ENCODE peak calls at places on chromosome 15, in nine cellular contexts. Y is fibroblast of lung; G is ovary; K is MCF 10A; L is cardiac fibroblast; A is AG10803; B is CD4-positive, alpha-beta T cell; T is fibroblast of mammary gland; Q is ascending aorta. J is an unnamed sample.

GRCh38 chr15:88904808-88905327 is 8.3 kb downstream of the MFGE8 start:
- DNase-seq in T (peak; percentile 80), Y (peak; percentile 50), A (peak; percentile 76), L (peak; percentile 82), Q (peak; percentile 93), B (peak; percentile 97), K (peak; percentile 80), G (peak; percentile 79), J (peak; percentile 83)

GRCh38 chr15:40564591-40565332 is at the start of gene CCDC32:
- DNase-seq in A (peak; percentile 97), Q (peak; percentile 99), K (peak; percentile 99), B (peak; percentile 90), L (peak; percentile 98), G (peak; percentile 94), T (peak; percentile 98), Y (peak; percentile 99), J (peak; percentile 91)

GRCh38 chr15:47471020-47471419 is 246.3 kb upstream of the SEMA6D start:
- DNase-seq in B (no peak), A (no peak), Y (no peak), T (peak; percentile 21), K (no peak), L (peak; percentile 17), G (no peak), Q (no peak), J (no peak)

GRCh38 chr15:52503788-52504496 is 24.7 kb downstream of the MYO5A start:
- DNase-seq in G (no peak), Q (no peak), K (peak; percentile 41), T (peak; percentile 86), B (no peak), A (no peak), Y (peak; percentile 84), L (peak; percentile 24), J (no peak)

GRCh38 chr15:64156652-64157331 is 5.3 kb downstream of the SNX22 start:
- DNase-seq in B (no peak), A (no peak), Y (no peak), L (no peak), T (no peak), K (no peak), G (no peak), Q (no peak), J (no peak)

GRCh38 chr15:37520882-37521281 is 413.6 kb upstream of the TMCO5A start:
- DNase-seq in A (no peak), K (no peak), Y (no peak), T (no peak), Q (no peak), G (no peak), L (no peak), B (no peak), J (no peak)

GRCh38 chr15:100264994-100265640 is 76.7 kb downstream of the ADAMTS17 start:
- DNase-seq in G (no peak), L (no peak), A (no peak), Q (no peak), T (no peak), Y (no peak), B (no peak), K (no peak), J (no peak)

GRCh38 chr15:41981373-41982132 is 9.2 kb upstream of the EHD4 start:
- DNase-seq in G (no peak), K (no peak), L (no peak), B (no peak), A (no peak), Y (no peak), T (no peak), Q (peak; percentile 57), J (no peak)

GRCh38 chr15:63583027-63583426 is 14.2 kb upstream of the FBXL22 start:
- DNase-seq in T (peak; percentile 88), L (peak; percentile 30), B (no peak), Y (peak; percentile 93), G (no peak), K (no peak), A (peak; percentile 85), Q (no peak), J (no peak)

GRCh38 chr15:36079021-36079420 is 500.4 kb upstream of the CDIN1 start:
- DNase-seq in B (no peak), T (no peak), A (no peak), K (no peak), G (no peak), Y (no peak), L (no peak), Q (no peak), J (no peak)

GRCh38 chr15:68558318-68559305 is 20.2 kb upstream of the CORO2B start:
- DNase-seq in Y (peak; percentile 16), B (no peak), L (no peak), A (no peak), K (peak; percentile 37), G (no peak), T (no peak), Q (peak; percentile 53), J (no peak)

GRCh38 chr15:40367038-40367672 is 9.1 kb downstream of the DISP2 start:
- DNase-seq in T (no peak), G (no peak), Y (no peak), L (no peak), Q (no peak), B (no peak), A (no peak), K (no peak), J (no peak)

GRCh38 chr15:96735621-96736020 is 405.1 kb downstream of the NR2F2 start:
- DNase-seq in Y (no peak), B (no peak), G (no peak), Q (no peak), T (no peak), A (no peak), L (no peak), K (no peak), J (no peak)

GRCh38 chr15:101490922-101491738 is 1.6 kb upstream of the PCSK6 start:
- DNase-seq in L (no peak), Y (no peak), Q (peak; percentile 45), T (no peak), G (no peak), B (no peak), K (peak; percentile 54), A (no peak), J (no peak)

GRCh38 chr15:36235173-36235572 is 344.3 kb upstream of the CDIN1 start:
- DNase-seq in K (no peak), L (no peak), A (no peak), Q (no peak), G (no peak), Y (no peak), B (no peak), T (no peak), J (no peak)

GRCh38 chr15:63560741-63561448 is 36.3 kb upstream of the FBXL22 start:
- DNase-seq in Y (no peak), G (no peak), A (no peak), Q (no peak), B (no peak), K (no peak), L (no peak), T (peak; percentile 31), J (no peak)

GRCh38 chr15:80418892-80419537 is 14.8 kb downstream of the ARNT2 start:
- DNase-seq in K (peak; percentile 64), G (no peak), Q (no peak), L (peak; percentile 73), T (peak; percentile 69), Y (peak; percentile 53), B (no peak), A (peak; percentile 68), J (peak; percentile 33)
- TF ChIP-seq CTCF in K (peak; percentile 54), G (no peak), Q (peak; percentile 43), L (peak; percentile 80), T (peak; percentile 86), Y (peak; percentile 82), B (no peak), A (peak; percentile 92), J (peak; percentile 57)

DNA sequence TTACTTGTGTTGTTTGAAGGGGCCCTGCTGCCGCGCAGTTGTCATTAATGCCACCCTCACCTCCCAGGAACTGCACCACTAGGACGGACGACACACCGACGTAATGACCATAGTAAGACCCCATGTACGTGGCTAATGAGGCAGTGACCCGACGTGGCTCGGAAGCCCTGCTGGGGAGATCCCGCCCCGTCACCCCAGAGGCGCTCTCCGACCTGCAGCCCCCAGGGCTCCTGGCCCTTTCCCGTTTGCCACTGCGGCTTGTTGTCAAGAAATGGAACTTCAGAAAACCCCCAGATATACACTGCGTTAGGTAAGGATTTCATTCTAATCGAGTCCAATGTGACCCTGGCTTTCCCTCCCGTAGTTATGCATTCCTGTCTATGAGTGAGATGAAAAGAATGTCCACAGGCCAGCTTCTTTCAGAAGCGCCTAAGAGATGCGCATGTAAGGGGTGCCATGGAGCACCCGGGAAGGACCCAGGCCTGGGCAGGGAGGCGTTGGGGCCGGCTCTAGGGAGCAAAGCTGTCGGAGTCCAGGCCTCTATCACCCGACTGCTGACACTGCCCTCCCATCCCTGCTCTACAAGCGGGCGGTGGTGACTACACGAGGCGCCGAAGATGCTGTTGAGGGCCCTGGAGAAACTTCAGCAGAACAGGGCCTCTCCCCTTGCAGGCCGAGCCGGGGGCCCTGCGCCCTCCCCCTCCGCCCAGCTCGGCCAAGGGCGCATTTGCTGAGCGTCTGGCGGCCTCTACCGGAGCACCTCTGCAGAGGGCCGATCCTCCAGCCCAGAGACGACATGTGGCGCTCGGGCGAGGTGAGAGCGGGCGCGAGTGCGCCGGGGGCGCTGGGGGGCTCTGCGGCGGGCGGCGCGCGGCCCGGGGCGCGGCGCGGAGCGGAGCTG is at the start of gene GABRA5:
- DNase-seq in Y (peak; percentile 72), B (no peak), L (no peak), Q (no peak), K (no peak), T (no peak), G (no peak), A (peak; percentile 62), J (peak; percentile 68)
- TF ChIP-seq CTCF in Y (peak; percentile 7), B (no peak), L (no peak), Q (no peak), K (no peak), T (no peak), G (no peak), A (peak; percentile 28), J (no peak)

GRCh38 chr15:49521802-49522201 is 98.8 kb downstream of the FGF7 start:
- DNase-seq in A (no peak), L (peak; percentile 17), B (no peak), K (peak; percentile 5), Y (peak; percentile 6), G (no peak), Q (no peak), T (peak; percentile 28), J (no peak)
- TF ChIP-seq CTCF in A (peak; percentile 7), L (peak; percentile 53), B (no peak), K (no peak), Y (peak; percentile 15), G (no peak), Q (no peak), T (peak; percentile 34), J (no peak)

GRCh38 chr15:67397139-67397538 is 123.8 kb upstream of the C15orf61 start:
- DNase-seq in K (no peak), G (no peak), L (no peak), Y (no peak), Q (no peak), A (no peak), B (no peak), T (no peak), J (no peak)
- TF ChIP-seq CTCF in K (no peak), G (no peak), L (no peak), Y (peak; percentile 10), Q (no peak), A (peak; percentile 23), B (no peak), T (peak; percentile 15), J (no peak)